ENCODE peak calls at places on chromosomes 5 and 9, in seven cellular contexts. Y is stimulated activated CD4-positive, alpha-beta T cell treated with anti-CD3 and anti-CD28 coated beads, Interleukin-1b, Interleukin-23, amount 100 ng/mL, for 4 hours; M is AG09319; G is cerebellum; I is WTC11; T is H9; U is cardiac fibroblast. F is an unnamed sample.

GRCh38 chr5:178404987-178405386 is 172.4 kb upstream of the PHYKPL start:
- DNase-seq in Y (no peak), M (no peak), G (no peak), I (no peak), T (no peak), U (no peak), F (no peak)

GRCh38 chr9:136302527-136302926 is 1.4 kb downstream of the CCDC187 start:
- DNase-seq in Y (no peak), M (no peak), G (no peak), I (no peak), T (no peak), U (no peak), F (no peak)

GRCh38 chr9:137085918-137086530 is 761 bp upstream of the MAN1B1 start:
- DNase-seq in Y (peak), M (no peak), G (peak), I (peak), T (no peak), U (peak), F (peak)

GRCh38 chr5:157540707-157541451 is 34.7 kb downstream of the ADAM19 start:
- DNase-seq in Y (peak), M (no peak), G (no peak), I (no peak), T (no peak), U (peak), F (peak)

GRCh38 chr5:16596541-16596940 is 20.3 kb downstream of the RETREG1 start:
- DNase-seq in Y (no peak), M (no peak), G (no peak), I (no peak), T (no peak), U (peak), F (no peak)

GRCh38 chr5:83376461-83376860 is 95.1 kb upstream of the VCAN start:
- DNase-seq in Y (no peak), M (no peak), G (no peak), I (no peak), T (no peak), U (no peak), F (no peak)

GRCh38 chr9:133959171-133959570 is 33.0 kb downstream of the VAV2 start:
- DNase-seq in Y (no peak), M (no peak), G (no peak), I (no peak), T (no peak), U (no peak), F (no peak)

GRCh38 chr5:7904170-7904569 is 35.2 kb downstream of the MTRR start:
- DNase-seq in Y (no peak), M (no peak), G (no peak), I (no peak), T (no peak), U (peak), F (no peak)

GRCh38 chr5:172622091-172623046 is 18.7 kb upstream of the NEURL1B start:
- DNase-seq in Y (no peak), M (no peak), G (no peak), I (peak), T (no peak), U (no peak), F (no peak)

GRCh38 chr9:93456504-93456903 is 3.1 kb upstream of the FAM120AOS start:
- DNase-seq in Y (no peak), M (no peak), G (no peak), I (no peak), T (no peak), U (no peak), F (no peak)

GRCh38 chr5:158502686-158503085 is 597.0 kb downstream of the EBF1 start:
- DNase-seq in Y (no peak), M (no peak), G (no peak), I (no peak), T (no peak), U (no peak), F (no peak)